ENCODE peak calls at places on chromosomes 6 and 20, in five cellular contexts. X, C, U, R and D are unnamed samples.

GRCh38 chr6:134853111-134854055 is 96.5 kb downstream of the ALDH8A1 start:
- DNase-seq in X (no peak), C (no peak), U (no peak), R (no peak), D (no peak)

GRCh38 chr6:4280031-4280430 is 144.7 kb upstream of the ECI2 start:
- DNase-seq in X (no peak), C (no peak), U (no peak), R (no peak), D (no peak)

GRCh38 chr6:85936916-85937315 is 294.2 kb upstream of the SYNCRIP start:
- DNase-seq in X (no peak), C (no peak), U (no peak), R (no peak), D (no peak)

GRCh38 chr20:43465625-43465943 is 7.9 kb downstream of the SRSF6 start:
- DNase-seq in X (no peak), C (no peak), U (no peak), R (no peak), D (no peak)

GRCh38 chr20:24580006-24580405 is 110.6 kb downstream of the SYNDIG1 start:
- DNase-seq in X (no peak), C (no peak), U (no peak), R (no peak), D (no peak)

GRCh38 chr6:132671295-132671694 is 12.3 kb upstream of the TAAR1 start:
- DNase-seq in X (no peak), C (no peak), U (no peak), R (no peak), D (no peak)

GRCh38 chr20:40931348-40932044 is 97.1 kb upstream of the TOP1 start:
- DNase-seq in X (no peak), C (no peak), U (peak), R (no peak), D (no peak)

GRCh38 chr6:79070206-79070825 is 7.7 kb downstream of the PHIP start:
- DNase-seq in X (no peak), C (no peak), U (no peak), R (no peak), D (no peak)

GRCh38 chr6:119294984-119295383 is 54.6 kb downstream of the MAN1A1 start:
- DNase-seq in X (no peak), C (no peak), U (no peak), R (no peak), D (no peak)

GRCh38 chr6:30759575-30760239 is 15.4 kb upstream of the IER3 start:
- DNase-seq in X (no peak), C (no peak), U (no peak), R (no peak), D (no peak)

GRCh38 chr6:53029262-53029661 is 34.2 kb upstream of the GSTA4 start:
- DNase-seq in X (no peak), C (no peak), U (no peak), R (no peak), D (no peak)

GRCh38 chr6:142784344-142784743 is 160.6 kb downstream of the HIVEP2 start:
- DNase-seq in X (no peak), C (no peak), U (no peak), R (no peak), D (no peak)

GRCh38 chr20:57246008-57246407 is 20.4 kb downstream of the BMP7 start:
- DNase-seq in X (no peak), C (no peak), U (no peak), R (no peak), D (no peak)

GRCh38 chr6:144544266-144544830 is 259.2 kb downstream of the UTRN start:
- DNase-seq in X (no peak), C (no peak), U (no peak), R (no peak), D (no peak)

GRCh38 chr20:42938486-42939205 is 251.1 kb downstream of the PTPRT start:
- DNase-seq in X (no peak), C (peak), U (no peak), R (no peak), D (no peak)

GRCh38 chr6:24283043-24283985 is 74.5 kb downstream of the DCDC2 start:
- DNase-seq in X (peak), C (peak), U (peak), R (peak), D (peak)

GRCh38 chr20:31872406-31872805 is 2.0 kb downstream of the TTLL9 start:
- DNase-seq in X (no peak), C (no peak), U (no peak), R (no peak), D (no peak)

GRCh38 chr6:89315199-89315598 is at the start of gene GABRR2:
- DNase-seq in X (no peak), C (no peak), U (no peak), R (no peak), D (no peak)

GRCh38 chr20:59064214-59064722 is 21.7 kb upstream of the PRELID3B start:
- DNase-seq in X (no peak), C (no peak), U (no peak), R (no peak), D (no peak)

GRCh38 chr6:52244400-52244799 is at the start of gene IL17F:
- DNase-seq in X (no peak), C (no peak), U (no peak), R (no peak), D (no peak)

GRCh38 chr6:31821301-31822037 is 6.1 kb upstream of the HSPA1B start:
- DNase-seq in X (peak), C (no peak), U (peak), R (no peak), D (peak)

GRCh38 chr6:80638222-80639055 is 532.0 kb downstream of the BCKDHB start:
- DNase-seq in X (no peak), C (peak), U (peak), R (no peak), D (no peak)